ENCODE peak calls at places on chromosomes 4 and X, in seven cellular contexts. X is tibial artery; D is posterior cingulate gyrus; T is stimulated activated CD8-positive, alpha-beta memory T cell treated with anti-CD3 and anti-CD28 coated beads, Interleukin-7, amount 100 ng/mL, for 1 hour; U is A673; W is ecto neural progenitor cell; I is left ventricle myocardium superior. G is an unnamed sample.

GRCh38 chrX:75673468-75673867 is 111.6 kb downstream of the MAGEE2 start:
- DNase-seq in D (no peak), I (no peak), W (no peak), U (no peak), T (no peak), X (no peak), G (no peak)

GRCh38 chr4:107734120-107734519 is 14.1 kb upstream of the PAPSS1 start:
- DNase-seq in U (peak), I (no peak), D (no peak), T (no peak), X (no peak), W (peak), G (peak)

GRCh38 chr4:80202190-80202711 is 4.9 kb downstream of the PRDM8 start:
- DNase-seq in I (peak), T (peak), U (peak), W (peak), X (peak), D (peak), G (peak)

GRCh38 chr4:130233377-130234047 is 1137.6 kb downstream of the C4orf33 start:
- DNase-seq in T (no peak), I (no peak), U (peak), W (no peak), X (no peak), D (no peak), G (no peak)

GRCh38 chrX:65741823-65742222 is 74.4 kb downstream of the MSN start:
- DNase-seq in U (no peak), I (no peak), D (no peak), T (no peak), W (no peak), X (no peak), G (no peak)

GRCh38 chr4:108272046-108272445 is 103.3 kb upstream of the LEF1 start:
- DNase-seq in U (no peak), D (no peak), T (no peak), W (no peak), I (no peak), X (no peak), G (no peak)

GRCh38 chr4:137794779-137795178 is 262.5 kb upstream of the PCDH18 start:
- DNase-seq in D (no peak), X (no peak), U (no peak), T (no peak), W (no peak), I (no peak), G (no peak)

GRCh38 chr4:140426610-140427103 is 791 bp downstream of the CLGN start:
- DNase-seq in W (no peak), U (peak), X (no peak), I (peak), D (peak), T (no peak), G (peak)

GRCh38 chr4:18847276-18847890 is 825.8 kb upstream of the LCORL start:
- DNase-seq in T (no peak), D (no peak), W (no peak), X (no peak), I (no peak), U (no peak), G (no peak)